ENCODE peak calls at places on chromosomes 6 and 20, in five cellular contexts. One of them, this sample, is unnamed. For H3K27me3 and H3K36me3, the result is how much of the 10 kb centered on the place peaks cover.

GRCh38 chr6:133114973-133115372 is 126.2 kb upstream of the EYA4 start:
- DNase-seq in ascending aorta: no peak
- DNase-seq in colonic mucosa: no peak
- DNase-seq in cardiac muscle cell: no peak
- DNase-seq in body of pancreas: no peak
- DNase-seq in this sample: peak

GRCh38 chr6:125014157-125014957 is 52.1 kb downstream of the RNF217 start:
- DNase-seq in cardiac muscle cell: no peak
- DNase-seq in body of pancreas: no peak
- DNase-seq in ascending aorta: no peak
- DNase-seq in colonic mucosa: no peak
- DNase-seq in this sample: no peak

GRCh38 chr20:15708984-15709598 is 864.2 kb downstream of the KIF16B start:
- DNase-seq in colonic mucosa: peak
- DNase-seq in cardiac muscle cell: peak
- DNase-seq in body of pancreas: peak
- DNase-seq in ascending aorta: no peak
- DNase-seq in this sample: no peak

GRCh38 chr6:149991838-149992237 is 28.1 kb downstream of the ULBP1 start:
- DNase-seq in colonic mucosa: no peak
- DNase-seq in body of pancreas: no peak
- DNase-seq in cardiac muscle cell: no peak
- DNase-seq in ascending aorta: no peak
- DNase-seq in this sample: no peak

GRCh38 chr6:49527315-49527714 is 23.2 kb upstream of the C6orf141 start:
- DNase-seq in cardiac muscle cell: no peak
- DNase-seq in ascending aorta: no peak
- DNase-seq in body of pancreas: no peak
- DNase-seq in colonic mucosa: no peak
- DNase-seq in this sample: no peak

GRCh38 chr6:35283361-35283760 is 14.3 kb upstream of the DEF6 start:
- DNase-seq in colonic mucosa: no peak
- DNase-seq in cardiac muscle cell: no peak
- DNase-seq in ascending aorta: no peak
- DNase-seq in body of pancreas: no peak
- DNase-seq in this sample: no peak

GRCh38 chr6:77089776-77090175 is 373.5 kb downstream of the HTR1B start:
- DNase-seq in body of pancreas: no peak
- DNase-seq in cardiac muscle cell: no peak
- DNase-seq in colonic mucosa: no peak
- DNase-seq in ascending aorta: no peak
- DNase-seq in this sample: no peak

GRCh38 chr20:19735446-19735845 is 22.6 kb upstream of the RIN2 start:
- DNase-seq in ascending aorta: peak
- DNase-seq in cardiac muscle cell: no peak
- DNase-seq in body of pancreas: peak
- DNase-seq in colonic mucosa: peak
- DNase-seq in this sample: peak

GRCh38 chr6:52942221-52942620 is 32.7 kb upstream of the GSTA3 start:
- DNase-seq in cardiac muscle cell: no peak
- DNase-seq in ascending aorta: no peak
- DNase-seq in colonic mucosa: no peak
- DNase-seq in body of pancreas: no peak
- DNase-seq in this sample: no peak

GRCh38 chr20:46985671-46986070 is 91.0 kb downstream of the EYA2 start:
- DNase-seq in colonic mucosa: no peak
- DNase-seq in body of pancreas: no peak
- DNase-seq in ascending aorta: no peak
- DNase-seq in cardiac muscle cell: no peak
- DNase-seq in this sample: no peak

GRCh38 chr6:37514377-37514776 is 14.7 kb upstream of the CCDC167 start:
- DNase-seq in body of pancreas: no peak
- DNase-seq in cardiac muscle cell: no peak
- DNase-seq in colonic mucosa: no peak
- DNase-seq in ascending aorta: no peak
- DNase-seq in this sample: no peak
- H3K27me3 ChIP-seq in body of pancreas: under half
- H3K27me3 ChIP-seq in cardiac muscle cell: under half
- H3K27me3 ChIP-seq in colonic mucosa: under half
- H3K27me3 ChIP-seq in ascending aorta: under half
- H3K27me3 ChIP-seq in this sample: under half

DNA sequence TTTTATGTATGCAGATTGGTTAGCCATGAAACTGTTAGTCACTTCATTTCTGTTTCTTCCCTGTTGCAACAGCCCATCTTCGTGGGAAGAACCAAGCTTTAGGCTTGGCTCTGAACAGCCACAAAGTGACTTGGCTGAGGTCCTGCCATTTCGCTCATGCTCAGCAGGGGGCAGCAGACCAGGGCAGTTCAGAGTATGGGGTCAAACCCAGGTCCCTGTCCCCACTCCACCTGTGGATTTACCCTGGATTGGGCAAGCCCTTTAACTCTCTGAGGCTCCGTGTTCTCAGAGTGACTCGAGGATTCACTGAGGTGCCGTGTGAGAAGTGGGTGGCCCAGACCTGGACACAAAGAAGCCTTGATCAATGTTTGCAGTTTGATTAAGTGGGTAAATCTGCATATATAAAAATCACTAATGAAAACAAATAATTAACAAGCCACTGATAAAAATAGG is 19.8 kb upstream of the MAP1LC3A start:
- DNase-seq in colonic mucosa: peak
- DNase-seq in cardiac muscle cell: peak
- DNase-seq in body of pancreas: peak
- DNase-seq in ascending aorta: no peak
- DNase-seq in this sample: no peak
- H3K36me3 ChIP-seq in colonic mucosa: under half
- H3K36me3 ChIP-seq in cardiac muscle cell: under half
- H3K36me3 ChIP-seq in body of pancreas: under half
- H3K36me3 ChIP-seq in ascending aorta: half or more
- H3K36me3 ChIP-seq in this sample: under half

DNA sequence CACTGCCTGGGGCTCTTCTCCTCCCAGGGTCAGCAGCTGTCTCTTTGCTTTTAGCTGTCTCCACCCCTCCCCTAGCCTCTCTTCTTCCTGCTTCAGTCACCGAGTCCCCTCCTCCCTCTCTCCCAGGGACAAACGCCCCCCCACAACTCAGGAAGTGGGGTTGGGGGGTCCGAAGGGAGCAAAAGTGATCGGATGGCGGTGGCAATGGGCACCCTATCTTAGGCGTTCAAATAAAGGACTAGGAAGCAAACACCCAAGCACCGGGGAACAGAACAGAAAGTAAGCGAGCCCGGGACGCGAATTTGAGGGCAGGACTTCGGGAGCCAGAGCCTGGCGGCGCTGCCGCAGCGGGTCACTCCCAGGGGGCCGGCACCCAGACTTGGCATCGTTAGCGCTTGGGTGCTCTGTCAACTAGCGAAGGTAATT is 951 bp upstream of the ITPR3 start:
- DNase-seq in ascending aorta: no peak
- DNase-seq in colonic mucosa: peak
- DNase-seq in body of pancreas: peak
- DNase-seq in cardiac muscle cell: no peak
- DNase-seq in this sample: no peak
- H3K27me3 ChIP-seq in ascending aorta: under half
- H3K27me3 ChIP-seq in colonic mucosa: under half
- H3K27me3 ChIP-seq in body of pancreas: under half
- H3K27me3 ChIP-seq in cardiac muscle cell: half or more
- H3K27me3 ChIP-seq in this sample: under half

GRCh38 chr6:37495199-37495913 is 4.3 kb downstream of the CCDC167 start:
- DNase-seq in cardiac muscle cell: no peak
- DNase-seq in colonic mucosa: no peak
- DNase-seq in ascending aorta: no peak
- DNase-seq in body of pancreas: no peak
- DNase-seq in this sample: no peak

GRCh38 chr6:37500294-37500608 is 558 bp upstream of the CCDC167 start:
- DNase-seq in cardiac muscle cell: no peak
- DNase-seq in ascending aorta: no peak
- DNase-seq in colonic mucosa: no peak
- DNase-seq in body of pancreas: no peak
- DNase-seq in this sample: no peak

GRCh38 chr6:37499433-37500293 is at the start of gene CCDC167:
- DNase-seq in colonic mucosa: peak
- DNase-seq in ascending aorta: peak
- DNase-seq in cardiac muscle cell: peak
- DNase-seq in body of pancreas: peak
- DNase-seq in this sample: peak

GRCh38 chr6:37493047-37493995 is 6.4 kb downstream of the CCDC167 start:
- DNase-seq in ascending aorta: no peak
- DNase-seq in body of pancreas: peak
- DNase-seq in cardiac muscle cell: no peak
- DNase-seq in colonic mucosa: no peak
- DNase-seq in this sample: no peak

GRCh38 chr6:37496951-37497885 is 2.5 kb downstream of the CCDC167 start:
- DNase-seq in colonic mucosa: no peak
- DNase-seq in ascending aorta: no peak
- DNase-seq in cardiac muscle cell: no peak
- DNase-seq in body of pancreas: no peak
- DNase-seq in this sample: no peak
- H3K36me3 ChIP-seq in colonic mucosa: under half
- H3K36me3 ChIP-seq in ascending aorta: under half
- H3K36me3 ChIP-seq in cardiac muscle cell: under half
- H3K36me3 ChIP-seq in body of pancreas: under half
- H3K36me3 ChIP-seq in this sample: under half

GRCh38 chr20:43188861-43189613 is 669 bp downstream of the PTPRT start:
- DNase-seq in ascending aorta: no peak
- DNase-seq in colonic mucosa: no peak
- DNase-seq in cardiac muscle cell: no peak
- DNase-seq in body of pancreas: no peak
- DNase-seq in this sample: no peak

GRCh38 chr20:43187476-43188233 is 2.1 kb downstream of the PTPRT start:
- DNase-seq in ascending aorta: peak
- DNase-seq in cardiac muscle cell: peak
- DNase-seq in body of pancreas: peak
- DNase-seq in colonic mucosa: peak
- DNase-seq in this sample: peak

GRCh38 chr20:43189614-43190331 is at the start of gene PTPRT:
- DNase-seq in body of pancreas: no peak
- DNase-seq in cardiac muscle cell: peak
- DNase-seq in ascending aorta: no peak
- DNase-seq in colonic mucosa: no peak
- DNase-seq in this sample: no peak

GRCh38 chr20:43186312-43186711 is 3.4 kb downstream of the PTPRT start:
- DNase-seq in ascending aorta: no peak
- DNase-seq in body of pancreas: no peak
- DNase-seq in cardiac muscle cell: no peak
- DNase-seq in colonic mucosa: no peak
- DNase-seq in this sample: no peak

GRCh38 chr20:43188234-43188653 is 1.5 kb downstream of the PTPRT start:
- DNase-seq in body of pancreas: no peak
- DNase-seq in cardiac muscle cell: peak
- DNase-seq in ascending aorta: no peak
- DNase-seq in colonic mucosa: no peak
- DNase-seq in this sample: no peak
- H3K27me3 ChIP-seq in body of pancreas: under half
- H3K27me3 ChIP-seq in cardiac muscle cell: half or more
- H3K27me3 ChIP-seq in ascending aorta: under half
- H3K27me3 ChIP-seq in colonic mucosa: under half
- H3K27me3 ChIP-seq in this sample: under half

GRCh38 chr20:36521526-36521925 is 19.8 kb upstream of the MYL9 start:
- DNase-seq in body of pancreas: no peak
- DNase-seq in colonic mucosa: no peak
- DNase-seq in cardiac muscle cell: no peak
- DNase-seq in ascending aorta: peak
- DNase-seq in this sample: no peak
- H3K36me3 ChIP-seq in body of pancreas: under half
- H3K36me3 ChIP-seq in colonic mucosa: under half
- H3K36me3 ChIP-seq in cardiac muscle cell: under half
- H3K36me3 ChIP-seq in ascending aorta: half or more
- H3K36me3 ChIP-seq in this sample: under half

GRCh38 chr6:26243132-26243531 is 121.9 kb upstream of the BTN3A2 start:
- DNase-seq in colonic mucosa: peak
- DNase-seq in cardiac muscle cell: no peak
- DNase-seq in body of pancreas: no peak
- DNase-seq in ascending aorta: no peak
- DNase-seq in this sample: no peak
- H3K27me3 ChIP-seq in colonic mucosa: under half
- H3K27me3 ChIP-seq in cardiac muscle cell: under half
- H3K27me3 ChIP-seq in body of pancreas: under half
- H3K27me3 ChIP-seq in ascending aorta: under half
- H3K27me3 ChIP-seq in this sample: under half

GRCh38 chr6:20455175-20456075 is 53.7 kb downstream of the E2F3 start:
- DNase-seq in colonic mucosa: peak
- DNase-seq in cardiac muscle cell: no peak
- DNase-seq in body of pancreas: no peak
- DNase-seq in ascending aorta: no peak
- DNase-seq in this sample: peak
- H3K36me3 ChIP-seq in colonic mucosa: under half
- H3K36me3 ChIP-seq in cardiac muscle cell: under half
- H3K36me3 ChIP-seq in body of pancreas: under half
- H3K36me3 ChIP-seq in ascending aorta: under half
- H3K36me3 ChIP-seq in this sample: under half

DNA sequence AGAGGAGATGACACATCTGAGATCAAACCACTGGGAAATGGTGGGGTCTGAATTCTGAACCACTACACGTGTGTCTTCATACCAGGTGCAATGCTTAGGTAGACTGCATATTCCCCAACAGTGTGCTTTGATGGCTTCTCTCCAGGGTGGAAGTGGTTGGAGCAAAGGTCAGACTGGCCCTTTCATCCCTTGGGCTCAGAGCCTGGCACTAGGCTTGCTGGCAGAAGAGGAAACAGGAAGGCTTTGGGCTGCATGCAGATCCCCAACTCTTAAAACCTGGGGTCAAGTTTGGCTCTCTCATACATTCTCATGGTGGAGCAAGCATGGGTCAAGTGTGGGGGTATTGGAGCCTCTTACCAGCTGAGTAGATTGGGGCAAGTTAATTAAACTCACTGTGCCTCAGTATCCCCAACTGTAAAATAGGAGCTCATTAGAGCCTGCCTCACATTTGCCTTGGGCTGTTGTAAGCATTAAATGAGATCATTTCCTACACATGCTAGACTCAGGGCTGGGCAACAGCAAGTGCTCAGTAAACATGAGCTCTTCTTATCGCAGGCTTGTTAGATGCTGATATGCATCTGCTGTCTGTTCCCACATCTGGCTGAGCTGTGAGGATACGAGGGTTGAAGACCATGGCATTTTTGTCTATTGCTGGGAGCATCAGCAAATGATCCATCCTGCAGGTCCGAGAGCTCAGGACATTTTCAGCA is 51.6 kb upstream of the FAM83D start:
- DNase-seq in ascending aorta: no peak
- DNase-seq in cardiac muscle cell: no peak
- DNase-seq in colonic mucosa: peak
- DNase-seq in body of pancreas: no peak
- DNase-seq in this sample: no peak
- H3K27me3 ChIP-seq in ascending aorta: under half
- H3K27me3 ChIP-seq in cardiac muscle cell: under half
- H3K27me3 ChIP-seq in colonic mucosa: under half
- H3K27me3 ChIP-seq in body of pancreas: under half
- H3K27me3 ChIP-seq in this sample: under half